ENCODE peak calls at places on chromosome 2, in seven cellular contexts. R, W, Q, O, J, N and B are unnamed samples.

GRCh38 chr2:1674766-1675397 is 69.4 kb downstream of the PXDN start:
- DNase-seq in Q (no peak), N (no peak), J (no peak), W (no peak), R (no peak), O (no peak), B (no peak)

GRCh38 chr2:96664366-96664765 is 21.8 kb downstream of the FER1L5 start:
- DNase-seq in J (no peak), N (no peak), O (no peak), Q (no peak), W (no peak), R (no peak), B (no peak)

GRCh38 chr2:73739101-73739500 is 2.0 kb upstream of the TPRKB start:
- DNase-seq in J (no peak), N (no peak), O (no peak), Q (no peak), R (no peak), W (no peak), B (no peak)

GRCh38 chr2:85278361-85278760 is 49.4 kb downstream of the TGOLN2 start:
- DNase-seq in W (no peak), N (no peak), Q (no peak), O (no peak), J (no peak), R (no peak), B (no peak)

GRCh38 chr2:120444691-120445240 is 98.8 kb downstream of the INHBB start:
- DNase-seq in Q (no peak), W (no peak), J (no peak), N (no peak), O (no peak), R (peak), B (no peak)

GRCh38 chr2:232522014-232522854 is 2.0 kb downstream of the PRSS56 start:
- DNase-seq in J (no peak), Q (peak), N (peak), O (no peak), R (peak), W (peak), B (peak)

GRCh38 chr2:10985901-10986535 is 74.3 kb downstream of the KCNF1 start:
- DNase-seq in Q (no peak), W (no peak), N (no peak), O (no peak), J (no peak), R (no peak), B (no peak)

GRCh38 chr2:209208211-209208610 is 215.6 kb upstream of the MAP2 start:
- DNase-seq in Q (peak), W (peak), N (peak), J (no peak), R (peak), O (no peak), B (peak)

GRCh38 chr2:118417417-118418125 is 329.3 kb downstream of the INSIG2 start:
- DNase-seq in R (no peak), Q (no peak), O (no peak), J (no peak), N (no peak), W (no peak), B (no peak)

GRCh38 chr2:95297088-95297487 is at the start of gene KCNIP3:
- DNase-seq in W (no peak), Q (no peak), N (no peak), O (peak), J (no peak), R (peak), B (peak)

GRCh38 chr2:230874876-230875275 is 10.1 kb downstream of the ITM2C start:
- DNase-seq in O (no peak), R (no peak), Q (no peak), W (no peak), J (no peak), N (no peak), B (no peak)

GRCh38 chr2:45699032-45699658 is 47.7 kb downstream of the PRKCE start:
- DNase-seq in W (peak), N (no peak), J (peak), R (no peak), Q (no peak), O (no peak), B (no peak)

GRCh38 chr2:218217366-218218309 is 649 bp downstream of the ARPC2 start:
- DNase-seq in R (peak), J (no peak), Q (peak), O (no peak), N (peak), W (peak), B (peak)

GRCh38 chr2:85649201-85650190 is 18.5 kb downstream of the SFTPB start:
- DNase-seq in R (no peak), W (no peak), N (no peak), O (no peak), Q (no peak), J (no peak), B (no peak)

GRCh38 chr2:127423476-127423840 is 5.2 kb downstream of the PROC start:
- DNase-seq in W (no peak), R (peak), O (peak), N (no peak), J (no peak), Q (no peak), B (peak)

GRCh38 chr2:139369423-139370409 is 589.5 kb upstream of the NXPH2 start:
- DNase-seq in Q (no peak), R (no peak), O (no peak), W (no peak), N (no peak), J (no peak), B (no peak)

GRCh38 chr2:109213646-109214417 is 84.8 kb downstream of the SH3RF3 start:
- DNase-seq in Q (peak), J (peak), N (no peak), R (no peak), W (no peak), O (no peak), B (no peak)

GRCh38 chr2:121541495-121541894 is 10.8 kb downstream of the RNU4ATAC start:
- DNase-seq in O (no peak), J (no peak), R (no peak), Q (no peak), W (no peak), N (no peak), B (no peak)

GRCh38 chr2:71558300-71559051 is 105.1 kb downstream of the DYSF start:
- DNase-seq in R (peak), N (no peak), W (peak), Q (no peak), J (no peak), O (no peak), B (no peak)

GRCh38 chr2:54968561-54969218 is 81.6 kb downstream of the RTN4 start:
- DNase-seq in Q (no peak), J (no peak), R (no peak), O (no peak), N (no peak), W (no peak), B (no peak)

GRCh38 chr2:166572958-166573357 is 78.9 kb upstream of the SCN7A start:
- DNase-seq in W (no peak), J (no peak), R (no peak), N (no peak), Q (no peak), O (no peak), B (no peak)

GRCh38 chr2:217932661-217933325 is 70.0 kb downstream of the TNS1 start:
- DNase-seq in W (no peak), N (no peak), O (no peak), R (no peak), J (no peak), Q (no peak), B (peak)